ENCODE peak calls at places on chromosomes 6 and 20, in five cellular contexts. I, G, Y, C and P are unnamed samples.

GRCh38 chr20:4154958-4155411 is 139.6 kb upstream of the RNF24 start:
- DNase-seq in I (no peak), G (no peak), Y (no peak), C (no peak), P (peak; percentile 21)

GRCh38 chr6:26327450-26328264 is 37.3 kb upstream of the BTN3A2 start:
- DNase-seq in I (peak; percentile 63), G (peak; percentile 69), Y (peak; percentile 1), C (no peak), P (no peak)

GRCh38 chr20:50510706-50511401 is 671 bp downstream of the PTPN1 start:
- DNase-seq in I (no peak), G (no peak), Y (no peak), C (no peak), P (no peak)

GRCh38 chr6:138296786-138297185 is 78.5 kb upstream of the PBOV1 start:
- DNase-seq in I (no peak), G (no peak), Y (no peak), C (no peak), P (no peak)

GRCh38 chr20:54643761-54644160 is 168.4 kb downstream of the DOK5 start:
- DNase-seq in I (peak; percentile 72), G (no peak), Y (no peak), C (no peak), P (no peak)

GRCh38 chr6:19869464-19869863 is 32.3 kb downstream of the ID4 start:
- DNase-seq in I (no peak), G (no peak), Y (no peak), C (no peak), P (no peak)

GRCh38 chr6:137494967-137495595 is 887 bp upstream of the OLIG3 start:
- DNase-seq in I (no peak), G (no peak), Y (no peak), C (peak; percentile 27), P (no peak)

GRCh38 chr6:32148722-32149576 is 2.8 kb downstream of the PRRT1 start:
- DNase-seq in I (no peak), G (peak; percentile 58), Y (peak; percentile 37), C (no peak), P (no peak)

GRCh38 chr6:89950879-89951391 is 56.7 kb downstream of the GJA10 start:
- DNase-seq in I (no peak), G (no peak), Y (no peak), C (no peak), P (no peak)

GRCh38 chr20:58634818-58635665 is 16.0 kb upstream of the STX16 start:
- DNase-seq in I (no peak), G (peak; percentile 28), Y (no peak), C (no peak), P (no peak)

GRCh38 chr6:159677226-159677901 is 15.7 kb downstream of the SOD2 start:
- DNase-seq in I (no peak), G (no peak), Y (no peak), C (no peak), P (no peak)

GRCh38 chr20:45342863-45343444 is 5.3 kb downstream of the SDC4 start:
- DNase-seq in I (no peak), G (no peak), Y (no peak), C (no peak), P (no peak)

GRCh38 chr6:166032366-166033171 is 135.1 kb downstream of the TBXT start:
- DNase-seq in I (peak; percentile 89), G (no peak), Y (no peak), C (no peak), P (no peak)

GRCh38 chr6:12967686-12968085 is 251.1 kb downstream of the PHACTR1 start:
- DNase-seq in I (peak; percentile 59), G (no peak), Y (no peak), C (no peak), P (no peak)

GRCh38 chr6:165106261-165106660 is 203.1 kb downstream of the C6orf118 start:
- DNase-seq in I (no peak), G (no peak), Y (no peak), C (no peak), P (no peak)

GRCh38 chr6:4379958-4380357 is 244.6 kb upstream of the ECI2 start:
- DNase-seq in I (no peak), G (no peak), Y (no peak), C (no peak), P (no peak)

GRCh38 chr20:23926941-23927872 is 47.7 kb upstream of the CST5 start:
- DNase-seq in I (no peak), G (no peak), Y (no peak), C (no peak), P (peak; percentile 31)

GRCh38 chr20:11581271-11581670 is 336.4 kb upstream of the BTBD3 start:
- DNase-seq in I (no peak), G (no peak), Y (no peak), C (no peak), P (peak; percentile 62)

GRCh38 chr6:26159417-26160273 is 72.4 kb downstream of the HFE start:
- DNase-seq in I (no peak), G (no peak), Y (no peak), C (no peak), P (peak; percentile 5)

GRCh38 chr6:44733868-44734267 is 346.4 kb downstream of the CDC5L start:
- DNase-seq in I (no peak), G (no peak), Y (no peak), C (no peak), P (no peak)

GRCh38 chr6:75326557-75327258 is 42.1 kb upstream of the TMEM30A start:
- DNase-seq in I (no peak), G (no peak), Y (no peak), C (no peak), P (no peak)

GRCh38 chr6:30071081-30071818 is 4.3 kb downstream of the PPP1R11 start:
- DNase-seq in I (no peak), G (no peak), Y (no peak), C (no peak), P (no peak)

GRCh38 chr6:30647039-30647801 is at the start of gene C6orf136:
- DNase-seq in I (peak; percentile 92), G (peak; percentile 86), Y (peak; percentile 90), C (peak; percentile 99), P (peak; percentile 93)

GRCh38 chr20:53606364-53606985 is 12.8 kb upstream of the ZNF217 start:
- DNase-seq in I (peak; percentile 78), G (no peak), Y (no peak), C (no peak), P (no peak)

GRCh38 chr20:50855498-50856474 is 60.9 kb downstream of the BCAS4 start:
- DNase-seq in I (no peak), G (no peak), Y (no peak), C (no peak), P (no peak)

GRCh38 chr6:148358196-148358785 is 15.7 kb downstream of the SASH1 start:
- DNase-seq in I (peak; percentile 75), G (no peak), Y (no peak), C (no peak), P (no peak)

GRCh38 chr20:3887870-3888614 is 1.1 kb upstream of the PANK2 start:
- DNase-seq in I (no peak), G (no peak), Y (no peak), C (no peak), P (no peak)

GRCh38 chr20:16491277-16491912 is 81.9 kb downstream of the KIF16B start:
- DNase-seq in I (peak; percentile 12), G (no peak), Y (no peak), C (no peak), P (no peak)

GRCh38 chr6:135291288-135292116 is 110.4 kb downstream of the MYB start:
- DNase-seq in I (no peak), G (no peak), Y (no peak), C (no peak), P (no peak)

GRCh38 chr6:62392289-62392688 is 106.3 kb upstream of the KHDRBS2 start:
- DNase-seq in I (no peak), G (no peak), Y (no peak), C (no peak), P (no peak)